ENCODE peak calls at places on chromosomes 7 and 10, in six cellular contexts. S, I, V, T, Y and A are unnamed samples.

GRCh38 chr7:149879271-149879711 is 5.5 kb downstream of the ATP6V0E2 start:
- DNase-seq in S (no peak), V (no peak), T (no peak), Y (no peak), I (no peak), A (no peak)

GRCh38 chr7:120170849-120171248 is 102.1 kb upstream of the KCND2 start:
- DNase-seq in V (no peak), Y (no peak), I (no peak), T (no peak), S (no peak), A (no peak)

GRCh38 chr10:23325132-23325531 is 19.5 kb downstream of the C10orf67 start:
- DNase-seq in T (no peak), V (no peak), I (no peak), S (no peak), Y (no peak), A (no peak)

GRCh38 chr10:2543142-2543886 is 524.0 kb upstream of the PFKP start:
- DNase-seq in Y (no peak), V (no peak), S (no peak), T (no peak), I (no peak), A (no peak)

GRCh38 chr7:133517766-133518165 is 264.9 kb downstream of the EXOC4 start:
- DNase-seq in S (no peak), T (no peak), V (no peak), I (no peak), Y (no peak), A (no peak)

GRCh38 chr10:49615721-49616120 is 1.9 kb downstream of the CHAT start:
- DNase-seq in V (no peak), S (no peak), T (no peak), Y (no peak), I (no peak), A (no peak)

GRCh38 chr10:97810476-97810875 is 38.7 kb upstream of the SFRP5 start:
- DNase-seq in S (peak), I (no peak), V (no peak), Y (no peak), T (no peak), A (peak)

GRCh38 chr10:122206471-122207065 is 64.5 kb upstream of the BTBD16 start:
- DNase-seq in V (no peak), Y (no peak), S (peak), I (no peak), T (no peak), A (no peak)

GRCh38 chr10:31650010-31650409 is 278.6 kb downstream of the ARHGAP12 start:
- DNase-seq in Y (no peak), V (no peak), S (peak), I (no peak), T (peak), A (peak)

GRCh38 chr10:29630205-29631048 is 4.3 kb downstream of the SVIL start:
- DNase-seq in I (no peak), S (no peak), Y (no peak), T (no peak), V (no peak), A (no peak)

GRCh38 chr7:82036146-82036886 is 266.5 kb upstream of the HGF start:
- DNase-seq in Y (no peak), T (no peak), I (no peak), V (no peak), S (peak), A (no peak)

GRCh38 chr10:114766470-114766869 is 55.1 kb upstream of the FHIP2A start:
- DNase-seq in I (no peak), S (no peak), T (no peak), V (no peak), Y (no peak), A (peak)

GRCh38 chr10:86520871-86521619 is 547 bp downstream of the WAPL start:
- DNase-seq in Y (peak), S (peak), T (no peak), V (peak), I (peak), A (no peak)

GRCh38 chr7:50262916-50263690 is 41.4 kb upstream of the IKZF1 start:
- DNase-seq in V (no peak), S (no peak), Y (no peak), I (no peak), T (no peak), A (peak)

GRCh38 chr10:59865101-59865500 is 41.3 kb downstream of the CCDC6 start:
- DNase-seq in T (no peak), Y (peak), V (no peak), I (no peak), S (peak), A (peak)

GRCh38 chr7:74709880-74710671 is 52.6 kb downstream of the GTF2I start:
- DNase-seq in Y (no peak), I (no peak), S (peak), V (no peak), T (no peak), A (no peak)

GRCh38 chr10:132478341-132479023 is 59.1 kb upstream of the INPP5A start:
- DNase-seq in S (no peak), V (no peak), T (no peak), I (no peak), Y (no peak), A (no peak)

GRCh38 chr10:50254479-50254878 is 3.2 kb upstream of the ASAH2 start:
- DNase-seq in T (no peak), V (no peak), S (no peak), I (no peak), Y (no peak), A (no peak)